ENCODE peak calls at places on chromosomes 4 and X, in four cellular contexts. C, K, Z and Y are unnamed samples.
A peak's percentile ranks its signal among the peaks of the same experiment; 100 is the strongest.

GRCh38 chrX:134601240-134601639 is 57.0 kb downstream of the PLAC1 start:
- DNase-seq in K (no peak), Z (no peak), C (no peak), Y (no peak)

GRCh38 chr4:68520985-68521384 is 55.1 kb downstream of the UGT2B17 start:
- DNase-seq in K (no peak), C (no peak), Z (no peak), Y (no peak)

GRCh38 chr4:112521123-112522116 is 5.4 kb upstream of the NEUROG2 start:
- DNase-seq in K (no peak), C (no peak), Z (no peak), Y (no peak)

GRCh38 chr4:161404346-161405110 is 759.3 kb downstream of the FSTL5 start:
- DNase-seq in K (no peak), C (no peak), Z (no peak), Y (no peak)

GRCh38 chrX:118865231-118865630 is 41.6 kb downstream of the ZCCHC12 start:
- DNase-seq in K (no peak), Z (no peak), C (no peak), Y (no peak)

GRCh38 chrX:1713296-1713695 is 98.4 kb downstream of the ASMT start:
- DNase-seq in Z (no peak), C (no peak), K (no peak), Y (no peak)

GRCh38 chrX:66680451-66680850 is 41.6 kb upstream of the EDA2R start:
- DNase-seq in K (no peak), Z (peak; percentile 4), C (no peak), Y (no peak)

GRCh38 chrX:18353931-18354368 is 538 bp downstream of the SCML2 start:
- DNase-seq in Z (no peak), C (no peak), K (no peak), Y (no peak)

GRCh38 chr4:183863155-183863825 is 41.8 kb upstream of the STOX2 start:
- DNase-seq in K (no peak), C (no peak), Z (no peak), Y (no peak)